ENCODE peak calls at places on chromosomes 13 and 19, in ten cellular contexts. M, J, F, E, U, D, A, I, X and G are unnamed samples.

GRCh38 chr13:43737524-43737923 is 49.2 kb downstream of the ENOX1 start:
- DNase-seq in M (no peak), X (no peak), E (no peak), F (no peak), U (no peak), I (no peak), J (no peak), D (no peak), A (no peak), G (no peak)

GRCh38 chr13:52141299-52141698 is 12.4 kb upstream of the NEK5 start:
- DNase-seq in U (no peak), I (no peak), D (no peak), M (no peak), X (no peak), E (no peak), J (no peak), F (no peak), A (no peak), G (no peak)

GRCh38 chr19:20247016-20247683 is 80.1 kb downstream of the ZNF486 start:
- DNase-seq in D (peak; percentile 35), F (peak; percentile 29), M (no peak), A (no peak), J (peak; percentile 72), X (no peak), E (no peak), I (peak; percentile 53), U (no peak), G (no peak)

GRCh38 chr19:37855098-37855497 is 51.3 kb downstream of the WDR87 start:
- DNase-seq in D (peak; percentile 1), U (no peak), I (no peak), J (peak; percentile 87), M (peak; percentile 78), X (peak; percentile 49), E (no peak), A (peak; percentile 76), F (no peak), G (no peak)

GRCh38 chr13:114032121-114032799 is 58.4 kb upstream of the C13orf46 start:
- DNase-seq in F (no peak), M (no peak), E (no peak), J (no peak), I (no peak), X (no peak), U (no peak), D (no peak), A (no peak), G (no peak)

GRCh38 chr19:1566392-1567115 is 1.6 kb downstream of the MEX3D start:
- DNase-seq in U (peak; percentile 75), F (peak; percentile 84), E (no peak), D (no peak), X (peak; percentile 68), J (peak; percentile 91), M (peak; percentile 84), A (peak; percentile 86), I (peak; percentile 71), G (peak; percentile 75)

GRCh38 chr13:76148926-76149325 is 512.8 kb downstream of the LMO7 start:
- DNase-seq in F (no peak), M (no peak), J (no peak), A (no peak), E (no peak), X (no peak), I (no peak), U (no peak), D (no peak), G (no peak)

GRCh38 chr19:14116918-14117578 is 514 bp downstream of the PRKACA start:
- DNase-seq in E (peak; percentile 9), D (peak; percentile 14), A (no peak), I (peak; percentile 40), M (peak; percentile 86), U (no peak), J (peak; percentile 65), F (no peak), X (peak; percentile 68), G (peak; percentile 77)

GRCh38 chr13:72151241-72151640 is 284.2 kb upstream of the DACH1 start:
- DNase-seq in D (no peak), E (no peak), X (no peak), J (no peak), I (no peak), A (no peak), F (no peak), U (no peak), M (no peak), G (no peak)

GRCh38 chr13:84606616-84607015 is 724.3 kb upstream of the SLITRK1 start:
- DNase-seq in M (no peak), F (no peak), U (no peak), E (no peak), D (no peak), I (no peak), X (no peak), A (no peak), J (no peak), G (no peak)

GRCh38 chr19:22600690-22601648 is 33.2 kb upstream of the ZNF492 start:
- DNase-seq in F (no peak), E (no peak), J (no peak), M (no peak), D (no peak), X (no peak), A (no peak), I (peak; percentile 24), U (peak; percentile 41), G (no peak)

GRCh38 chr19:22602631-22603272 is 31.4 kb upstream of the ZNF492 start:
- DNase-seq in A (no peak), M (no peak), E (no peak), D (no peak), X (no peak), U (peak; percentile 46), F (no peak), I (peak; percentile 17), J (no peak), G (no peak)

GRCh38 chr19:22603518-22604440 is 30.3 kb upstream of the ZNF492 start:
- DNase-seq in I (no peak), F (no peak), M (no peak), D (no peak), J (no peak), A (no peak), U (peak; percentile 45), X (no peak), E (no peak), G (no peak)

GRCh38 chr19:22604571-22605274 is 29.4 kb upstream of the ZNF492 start:
- DNase-seq in U (peak; percentile 30), X (no peak), J (no peak), E (no peak), A (no peak), M (no peak), F (no peak), D (no peak), I (no peak), G (no peak)

GRCh38 chr19:22601906-22602630 is 32.1 kb upstream of the ZNF492 start:
- DNase-seq in J (no peak), M (no peak), D (no peak), A (no peak), F (no peak), I (peak; percentile 19), E (no peak), X (no peak), U (peak; percentile 34), G (no peak)
- H3K9me3 ChIP-seq in J (no peaks in the 10 kb centered on the region), M (no peaks in the 10 kb centered on the region), D (no peaks in the 10 kb centered on the region), A (no peaks in the 10 kb centered on the region), F (peaks cover 76% of the 10 kb centered on the region), I (peaks cover 34% of the 10 kb centered on the region), E (peaks cover 52% of the 10 kb centered on the region), X (no peaks in the 10 kb centered on the region), U (no peaks in the 10 kb centered on the region), G (no peaks in the 10 kb centered on the region)

GRCh38 chr13:74066937-74067336 is 67.3 kb downstream of the KLF12 start:
- DNase-seq in D (no peak), E (no peak), I (no peak), J (no peak), M (no peak), X (no peak), A (no peak), F (no peak), U (no peak), G (no peak)

GRCh38 chr13:74061939-74062595 is 72.1 kb downstream of the KLF12 start:
- DNase-seq in X (no peak), F (no peak), M (no peak), J (peak; percentile 32), D (peak; percentile 66), U (no peak), E (no peak), A (no peak), I (no peak), G (no peak)

GRCh38 chr13:74062933-74063332 is 71.3 kb downstream of the KLF12 start:
- DNase-seq in D (no peak), X (peak; percentile 80), U (peak; percentile 90), J (peak; percentile 41), I (no peak), F (no peak), M (no peak), A (no peak), E (no peak), G (peak; percentile 45)

GRCh38 chr13:74063533-74064100 is 70.6 kb downstream of the KLF12 start:
- DNase-seq in E (no peak), F (no peak), X (no peak), M (no peak), I (no peak), A (no peak), J (no peak), D (no peak), U (no peak), G (no peak)

GRCh38 chr13:74064805-74065204 is 69.4 kb downstream of the KLF12 start:
- DNase-seq in I (no peak), M (no peak), X (no peak), D (no peak), A (no peak), J (no peak), E (no peak), U (no peak), F (no peak), G (no peak)
- H3K9me3 ChIP-seq in I (no peaks in the 10 kb centered on the region), M (no peaks in the 10 kb centered on the region), X (no peaks in the 10 kb centered on the region), D (no peaks in the 10 kb centered on the region), A (no peaks in the 10 kb centered on the region), J (no peaks in the 10 kb centered on the region), E (no peaks in the 10 kb centered on the region), U (no peaks in the 10 kb centered on the region), F (no peaks in the 10 kb centered on the region), G (peaks cover 2% of the 10 kb centered on the region)

DNA sequence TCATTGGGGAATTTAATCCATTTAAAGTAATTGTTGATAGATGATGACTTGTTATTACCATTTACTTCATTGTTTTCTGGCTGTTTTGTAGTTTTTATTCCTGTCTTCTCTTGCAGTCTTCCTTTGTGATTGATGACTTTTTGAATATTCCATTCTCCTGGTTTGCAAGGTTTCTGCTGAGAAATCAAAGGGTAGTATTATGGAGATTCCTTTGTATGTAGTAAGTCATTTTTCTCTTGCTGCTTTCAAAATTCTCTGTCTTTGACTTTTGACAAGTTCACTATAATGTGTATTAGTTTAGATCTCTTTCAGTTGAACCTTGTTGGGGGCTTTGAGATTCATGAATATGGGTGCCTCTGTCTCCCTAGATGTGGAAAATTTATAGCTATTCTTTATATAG is 6.0 kb downstream of the ZNF559 start:
- DNase-seq in E (no peak), I (no peak), D (no peak), M (no peak), J (no peak), A (no peak), F (no peak), U (no peak), X (no peak), G (no peak)
- H3K9me3 ChIP-seq in E (peaks cover 96% of the 10 kb centered on the region), I (peaks cover 25% of the 10 kb centered on the region), D (peaks cover 6% of the 10 kb centered on the region), M (peaks cover 23% of the 10 kb centered on the region), J (no peaks in the 10 kb centered on the region), A (no peaks in the 10 kb centered on the region), F (peaks cover 23% of the 10 kb centered on the region), U (peaks cover 71% of the 10 kb centered on the region), X (peaks cover 13% of the 10 kb centered on the region), G (peaks cover 90% of the 10 kb centered on the region)

DNA sequence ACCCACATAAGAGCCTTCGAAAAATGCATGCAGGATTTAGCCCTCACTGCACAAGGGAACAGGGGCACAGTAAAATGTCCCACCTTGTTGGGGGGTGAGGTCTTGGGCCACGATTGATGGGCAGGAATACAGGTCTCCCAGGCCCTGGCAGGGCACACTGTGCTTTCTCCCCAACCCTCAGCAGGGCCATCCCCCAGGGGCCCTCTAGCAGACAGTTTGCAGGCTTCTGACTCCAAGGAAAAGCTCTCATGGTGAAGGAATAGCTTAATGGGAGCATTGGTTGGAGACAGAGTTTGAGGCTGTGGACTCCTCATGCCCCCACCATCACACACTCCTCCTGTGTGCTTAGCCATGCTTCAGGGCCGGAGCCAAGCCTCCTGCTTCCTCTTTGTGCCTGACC is 484.6 kb downstream of the ZNF536 start:
- DNase-seq in I (no peak), M (no peak), X (no peak), E (no peak), U (no peak), D (no peak), F (no peak), A (no peak), J (no peak), G (no peak)
- H3K9me3 ChIP-seq in I (no peaks in the 10 kb centered on the region), M (no peaks in the 10 kb centered on the region), X (no peaks in the 10 kb centered on the region), E (no peaks in the 10 kb centered on the region), U (no peaks in the 10 kb centered on the region), D (no peaks in the 10 kb centered on the region), F (peaks cover 2% of the 10 kb centered on the region), A (no peaks in the 10 kb centered on the region), J (no peaks in the 10 kb centered on the region), G (no peaks in the 10 kb centered on the region)